ENCODE peak calls at places on chromosomes 11 and 22, in four cellular contexts. Z is GM23248, E is esophagus squamous epithelium, O is tibial nerve. H is an unnamed sample.

GRCh38 chr11:3837793-3838192 is 3.0 kb downstream of the RHOG start:
- DNase-seq in Z (peak; percentile 50), E (no peak), O (no peak), H (no peak)

GRCh38 chr11:61971177-61972111 is 4.0 kb upstream of the FTH1 start:
- DNase-seq in E (peak; percentile 70), Z (peak; percentile 99), O (peak; percentile 97), H (no peak)

GRCh38 chr11:69241075-69241740 is 52.7 kb upstream of the MYEOV start:
- DNase-seq in E (no peak), O (no peak), Z (no peak), H (no peak)

GRCh38 chr22:27252282-27253049 is 549.1 kb downstream of the MN1 start:
- DNase-seq in E (no peak), Z (peak; percentile 95), O (no peak), H (no peak)

GRCh38 chr11:72782081-72782920 is 11.5 kb downstream of the STARD10 start:
- DNase-seq in E (no peak), Z (no peak), O (no peak), H (no peak)

GRCh38 chr11:20011294-20011951 is 148.9 kb downstream of the DBX1 start:
- DNase-seq in O (no peak), E (no peak), Z (peak; percentile 51), H (no peak)

GRCh38 chr11:99773646-99774045 is 752.9 kb downstream of the CNTN5 start:
- DNase-seq in Z (no peak), E (no peak), O (no peak), H (no peak)

GRCh38 chr11:60880189-60880588 is 12.8 kb downstream of the ZP1 start:
- DNase-seq in E (no peak), Z (no peak), O (no peak), H (no peak)

GRCh38 chr22:30245181-30245984 is 1.2 kb downstream of the LIF start:
- DNase-seq in O (no peak), E (no peak), Z (no peak), H (no peak)

GRCh38 chr11:44628730-44629361 is 63.4 kb downstream of the CD82 start:
- DNase-seq in E (no peak), O (no peak), Z (no peak), H (no peak)

GRCh38 chr11:32374261-32374711 is 61.1 kb downstream of the WT1 start:
- DNase-seq in E (no peak), Z (peak; percentile 39), O (no peak), H (no peak)

GRCh38 chr11:82794490-82794889 is 60.8 kb upstream of the FAM181B start:
- DNase-seq in O (no peak), E (no peak), Z (no peak), H (no peak)

GRCh38 chr22:33210129-33210784 is 152.1 kb upstream of the SYN3 start:
- DNase-seq in O (no peak), E (no peak), Z (peak; percentile 61), H (no peak)

GRCh38 chr22:37641251-37641949 is 1.9 kb downstream of the SH3BP1 start:
- DNase-seq in Z (no peak), E (no peak), O (no peak), H (no peak)
- H3K27ac ChIP-seq in Z (no peak overlapping the region), E (peak overlapping the region; percentile 90), O (no peak overlapping the region), H (no peak overlapping the region)

DNA sequence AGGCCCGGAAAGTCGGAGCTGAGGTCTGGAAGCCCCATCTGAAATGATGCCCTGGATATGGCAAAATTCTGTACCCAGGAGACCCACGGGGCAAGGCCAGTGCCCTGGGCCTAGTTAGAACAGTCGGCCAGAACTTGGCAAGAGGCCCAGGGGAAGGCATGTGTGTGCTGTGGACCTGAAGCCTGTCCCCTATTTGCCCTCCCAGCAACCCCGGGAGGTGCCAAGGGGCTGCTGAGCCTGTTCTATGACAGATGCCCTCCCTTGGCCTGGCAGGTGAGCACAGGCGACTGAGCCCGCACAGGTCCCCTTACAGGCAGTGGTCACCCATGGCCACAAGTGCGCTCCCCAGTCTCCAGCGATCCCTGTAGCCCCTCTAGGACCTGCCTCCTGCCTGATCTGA is 51.7 kb downstream of the NAT10 start:
- DNase-seq in Z (no peak), E (no peak), O (no peak), H (no peak)
- H3K36me3 ChIP-seq in Z (no peaks in the 10 kb centered on the region), E (no peaks in the 10 kb centered on the region), O (no peaks in the 10 kb centered on the region), H (no peaks in the 10 kb centered on the region)

DNA sequence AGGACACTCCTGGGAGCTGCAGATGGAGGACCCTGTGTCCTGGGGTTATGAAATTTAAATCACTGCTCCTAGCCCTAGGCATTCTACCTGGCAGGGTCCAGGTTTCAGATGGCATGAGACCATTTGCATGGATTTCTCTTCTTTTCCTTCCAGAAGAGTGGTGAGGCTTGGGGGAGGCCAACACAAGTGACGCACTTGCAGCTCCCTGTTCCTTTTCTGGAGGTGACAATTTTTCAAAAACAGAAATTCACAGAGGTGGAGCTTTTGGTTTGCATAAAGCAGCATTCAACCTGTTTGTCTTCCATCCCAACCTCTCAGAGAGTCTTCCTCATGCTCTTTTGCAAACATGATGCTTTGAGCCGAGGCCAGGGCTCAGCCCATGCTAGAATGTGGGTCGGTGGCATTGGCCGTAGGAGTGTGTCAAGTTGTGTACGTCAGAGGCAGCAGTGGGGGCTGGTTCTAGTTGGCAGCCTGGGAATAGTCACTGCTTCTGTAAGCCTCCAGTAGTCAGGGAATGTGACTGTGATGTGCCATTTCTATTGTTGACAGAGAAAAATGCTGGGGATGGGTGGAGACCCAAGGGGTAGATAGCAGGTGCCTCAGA is 6.4 kb downstream of the CRY2 start:
- DNase-seq in E (no peak), Z (no peak), O (no peak), H (no peak)
- H3K4me1 ChIP-seq in E (peaks cover 96% of the 10 kb centered on the region), Z (peaks cover 50% of the 10 kb centered on the region), O (peaks cover 6% of the 10 kb centered on the region), H (peaks cover 21% of the 10 kb centered on the region)

GRCh38 chr11:75812542-75813040 is 2.4 kb upstream of the UVRAG start:
- DNase-seq in Z (no peak), E (no peak), O (no peak), H (no peak)

GRCh38 chr11:75813622-75814039 is 1.4 kb upstream of the UVRAG start:
- DNase-seq in Z (peak; percentile 52), O (no peak), E (no peak), H (no peak)

GRCh38 chr11:75811485-75811884 is 3.5 kb upstream of the UVRAG start:
- DNase-seq in E (no peak), O (no peak), Z (no peak), H (no peak)

GRCh38 chr11:75814369-75814685 is 683 bp upstream of the UVRAG start:
- DNase-seq in E (peak; percentile 77), Z (no peak), O (no peak), H (no peak)

DNA sequence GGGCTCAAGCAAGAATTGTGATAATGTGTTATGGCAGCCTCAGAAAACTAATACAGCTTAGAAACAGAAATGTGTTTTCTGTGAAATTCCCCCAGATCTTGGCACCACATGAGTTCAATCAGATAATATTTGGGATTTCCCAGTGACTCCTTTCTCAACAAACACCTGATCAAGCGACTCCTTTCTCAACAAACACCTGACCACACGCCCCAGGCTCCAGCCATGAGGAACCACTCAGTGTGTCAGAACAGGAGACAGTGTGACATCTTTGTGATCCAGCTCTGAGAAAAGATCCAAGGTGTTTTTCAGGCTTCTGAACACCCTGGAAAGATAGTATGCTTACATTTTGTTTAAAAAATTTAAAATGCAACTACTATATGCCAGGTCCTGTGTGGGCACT is 1.9 kb upstream of the UVRAG start:
- DNase-seq in E (no peak), O (no peak), Z (no peak), H (no peak)
- H3K27ac ChIP-seq in E (peak overlapping the region; percentile 71), O (no peak overlapping the region), Z (no peak overlapping the region), H (no peak overlapping the region)

DNA sequence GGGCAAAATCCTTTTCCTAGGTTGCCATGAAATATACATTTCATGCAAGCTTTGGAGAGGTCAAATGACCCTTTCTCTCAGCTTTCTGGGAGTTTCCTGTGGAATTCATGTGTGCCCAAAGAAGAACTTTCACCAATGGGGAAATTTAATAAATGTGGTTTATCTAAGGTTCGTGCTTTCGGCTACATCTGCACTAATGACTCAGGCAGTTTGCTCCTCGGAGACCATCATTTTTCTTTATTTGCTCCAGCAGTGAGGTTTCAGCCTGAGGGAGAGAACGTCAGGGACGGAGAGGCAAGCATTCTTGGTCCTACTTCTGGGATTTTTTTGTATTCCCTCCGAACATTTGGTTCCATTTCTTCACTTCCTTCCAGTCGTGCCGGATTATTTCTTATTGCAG is 85.2 kb downstream of the FLI1 start:
- DNase-seq in Z (no peak), O (no peak), E (no peak), H (no peak)
- H3K36me3 ChIP-seq in Z (peaks cover 22% of the 10 kb centered on the region), O (no peaks in the 10 kb centered on the region), E (no peaks in the 10 kb centered on the region), H (peaks cover 60% of the 10 kb centered on the region)

DNA sequence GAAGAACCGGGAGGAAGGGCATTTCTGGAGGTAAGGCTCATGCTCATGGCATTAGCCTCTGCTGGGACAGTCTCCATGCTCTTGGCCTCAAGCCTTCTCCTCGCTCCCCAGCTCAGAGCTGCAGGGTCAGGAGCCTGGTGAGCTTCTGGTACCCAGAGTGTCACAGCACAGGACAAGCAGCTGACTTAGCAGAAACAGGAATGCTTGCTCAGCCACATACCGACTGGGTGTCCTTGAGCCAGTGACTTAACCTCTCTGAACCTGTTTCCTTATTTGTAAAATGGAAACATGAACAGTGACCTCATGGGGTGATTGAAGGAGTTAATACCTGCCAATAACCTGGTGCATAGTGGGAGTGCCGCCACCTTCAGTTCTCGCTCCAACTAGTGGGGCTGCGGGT is 68.1 kb upstream of the RASD2 start:
- DNase-seq in O (no peak), E (no peak), Z (no peak), H (no peak)
- H3K4me1 ChIP-seq in O (no peaks in the 10 kb centered on the region), E (peaks cover 20% of the 10 kb centered on the region), Z (peaks cover 5% of the 10 kb centered on the region), H (no peaks in the 10 kb centered on the region)